ENCODE peak calls at places on chromosomes 1 and 21, in seven cellular contexts. Q is A549; D is CD8-positive, alpha-beta T cell; O is CD4-positive, alpha-beta T cell; X is neural progenitor cell; H is astrocyte of the cerebellum; E is RWPE2. C is an unnamed sample.

GRCh38 chr1:214983126-214983869 is 99.2 kb upstream of the KCNK2 start:
- DNase-seq in Q (no peak), D (no peak), O (no peak), X (no peak), H (peak; percentile 53), E (no peak), C (no peak)

GRCh38 chr1:31627301-31627929 is 9.9 kb downstream of the HCRTR1 start:
- DNase-seq in Q (no peak), D (no peak), O (no peak), X (no peak), H (no peak), E (no peak), C (no peak)

GRCh38 chr1:20601123-20601825 is 12.4 kb downstream of the CDA start:
- DNase-seq in Q (no peak), D (no peak), O (no peak), X (no peak), H (no peak), E (no peak), C (no peak)

GRCh38 chr1:198212126-198212525 is 55.3 kb downstream of the NEK7 start:
- DNase-seq in Q (no peak), D (no peak), O (no peak), X (no peak), H (no peak), E (no peak), C (no peak)

GRCh38 chr1:2602311-2602835 is 15.8 kb downstream of the PRXL2B start:
- DNase-seq in Q (no peak), D (no peak), O (no peak), X (no peak), H (no peak), E (no peak), C (no peak)

GRCh38 chr21:41612674-41613250 is 104.8 kb upstream of the TMPRSS2 start:
- DNase-seq in Q (peak; percentile 50), D (no peak), O (no peak), X (peak; percentile 84), H (peak; percentile 99), E (peak; percentile 85), C (peak; percentile 55)

GRCh38 chr1:100461222-100461621 is 76.7 kb upstream of the GPR88 start:
- DNase-seq in Q (no peak), D (no peak), O (no peak), X (peak; percentile 24), H (peak; percentile 29), E (no peak), C (no peak)

GRCh38 chr1:246608616-246609376 is 42.5 kb downstream of the CNST start:
- DNase-seq in Q (peak; percentile 34), D (no peak), O (no peak), X (peak; percentile 35), H (peak; percentile 52), E (peak; percentile 76), C (peak; percentile 42)

GRCh38 chr1:212234431-212235298 is 50.5 kb upstream of the PPP2R5A start:
- DNase-seq in Q (peak; percentile 81), D (no peak), O (no peak), X (no peak), H (peak; percentile 95), E (no peak), C (peak; percentile 47)

GRCh38 chr1:154157520-154158306 is 2.8 kb upstream of the NUP210L start:
- DNase-seq in Q (no peak), D (peak; percentile 41), O (peak; percentile 58), X (peak; percentile 7), H (no peak), E (no peak), C (peak; percentile 81)

GRCh38 chr1:224922404-224923164 is 6.9 kb upstream of the DNAH14 start:
- DNase-seq in Q (peak; percentile 57), D (no peak), O (no peak), X (peak; percentile 58), H (peak; percentile 28), E (no peak), C (peak; percentile 55)

GRCh38 chr1:30465096-30465495 is 258.3 kb downstream of the MATN1 start:
- DNase-seq in Q (no peak), D (no peak), O (no peak), X (no peak), H (no peak), E (no peak), C (no peak)

GRCh38 chr1:24932284-24932683 is 2.2 kb upstream of the RUNX3 start:
- DNase-seq in Q (peak; percentile 68), D (no peak), O (peak; percentile 71), X (peak; percentile 86), H (no peak), E (no peak), C (peak; percentile 88)

GRCh38 chr1:241675983-241676382 is 23.9 kb downstream of the WDR64 start:
- DNase-seq in Q (no peak), D (no peak), O (peak; percentile 1), X (no peak), H (no peak), E (no peak), C (no peak)

GRCh38 chr1:200493344-200493743 is 83.5 kb upstream of the ZNF281 start:
- DNase-seq in Q (no peak), D (no peak), O (no peak), X (no peak), H (no peak), E (no peak), C (no peak)

GRCh38 chr1:154998818-154999650 is 3.6 kb upstream of the ZBTB7B start:
- DNase-seq in Q (peak; percentile 82), D (peak; percentile 40), O (peak; percentile 65), X (peak; percentile 84), H (peak; percentile 33), E (peak; percentile 55), C (peak; percentile 81)

GRCh38 chr21:45377866-45378257 is 27.1 kb upstream of the COL18A1 start:
- DNase-seq in Q (no peak), D (no peak), O (no peak), X (no peak), H (no peak), E (no peak), C (no peak)

GRCh38 chr1:111417755-111418154 is 9.8 kb downstream of the OVGP1 start:
- DNase-seq in Q (no peak), D (no peak), O (no peak), X (no peak), H (no peak), E (no peak), C (no peak)

GRCh38 chr1:224340711-224341384 is 10.9 kb upstream of the NVL start:
- DNase-seq in Q (no peak), D (no peak), O (peak; percentile 23), X (peak; percentile 45), H (no peak), E (no peak), C (no peak)

GRCh38 chr1:16139473-16139962 is 16.4 kb downstream of the EPHA2 start:
- DNase-seq in Q (no peak), D (no peak), O (no peak), X (no peak), H (peak; percentile 89), E (no peak), C (no peak)

GRCh38 chr1:16141573-16142336 is 14.1 kb downstream of the EPHA2 start:
- DNase-seq in Q (no peak), D (no peak), O (no peak), X (peak; percentile 28), H (no peak), E (no peak), C (no peak)

GRCh38 chr1:16140068-16140596 is 15.7 kb downstream of the EPHA2 start:
- DNase-seq in Q (no peak), D (no peak), O (no peak), X (no peak), H (no peak), E (no peak), C (no peak)

GRCh38 chr1:16137890-16138467 is 17.9 kb downstream of the EPHA2 start:
- DNase-seq in Q (no peak), D (no peak), O (no peak), X (no peak), H (no peak), E (no peak), C (no peak)

GRCh38 chr1:16138772-16139221 is 17.1 kb downstream of the EPHA2 start:
- DNase-seq in Q (no peak), D (no peak), O (no peak), X (no peak), H (no peak), E (no peak), C (no peak)
- TF ChIP-seq CTCF in Q (no peak), D (no peak), O (no peak), X (no peak), H (no peak), E (no peak), C (no peak)

GRCh38 chr1:97814804-97815203 is 106.0 kb downstream of the DPYD start:
- DNase-seq in Q (no peak), D (no peak), O (no peak), X (no peak), H (no peak), E (no peak), C (no peak)

GRCh38 chr1:97824200-97824599 is 96.6 kb downstream of the DPYD start:
- DNase-seq in Q (no peak), D (no peak), O (no peak), X (no peak), H (no peak), E (no peak), C (no peak)

GRCh38 chr1:97824644-97825043 is 96.2 kb downstream of the DPYD start:
- DNase-seq in Q (no peak), D (no peak), O (no peak), X (no peak), H (no peak), E (no peak), C (no peak)

GRCh38 chr1:97816927-97817326 is 103.9 kb downstream of the DPYD start:
- DNase-seq in Q (no peak), D (no peak), O (no peak), X (no peak), H (no peak), E (no peak), C (no peak)

GRCh38 chr1:97820470-97821188 is 100.2 kb downstream of the DPYD start:
- DNase-seq in Q (no peak), D (no peak), O (no peak), X (peak; percentile 38), H (no peak), E (no peak), C (no peak)
- TF ChIP-seq CTCF in Q (peak; percentile 59), D (peak; percentile 29), O (no peak), X (peak; percentile 68), H (peak; percentile 46), E (peak; percentile 74), C (peak; percentile 28)

DNA sequence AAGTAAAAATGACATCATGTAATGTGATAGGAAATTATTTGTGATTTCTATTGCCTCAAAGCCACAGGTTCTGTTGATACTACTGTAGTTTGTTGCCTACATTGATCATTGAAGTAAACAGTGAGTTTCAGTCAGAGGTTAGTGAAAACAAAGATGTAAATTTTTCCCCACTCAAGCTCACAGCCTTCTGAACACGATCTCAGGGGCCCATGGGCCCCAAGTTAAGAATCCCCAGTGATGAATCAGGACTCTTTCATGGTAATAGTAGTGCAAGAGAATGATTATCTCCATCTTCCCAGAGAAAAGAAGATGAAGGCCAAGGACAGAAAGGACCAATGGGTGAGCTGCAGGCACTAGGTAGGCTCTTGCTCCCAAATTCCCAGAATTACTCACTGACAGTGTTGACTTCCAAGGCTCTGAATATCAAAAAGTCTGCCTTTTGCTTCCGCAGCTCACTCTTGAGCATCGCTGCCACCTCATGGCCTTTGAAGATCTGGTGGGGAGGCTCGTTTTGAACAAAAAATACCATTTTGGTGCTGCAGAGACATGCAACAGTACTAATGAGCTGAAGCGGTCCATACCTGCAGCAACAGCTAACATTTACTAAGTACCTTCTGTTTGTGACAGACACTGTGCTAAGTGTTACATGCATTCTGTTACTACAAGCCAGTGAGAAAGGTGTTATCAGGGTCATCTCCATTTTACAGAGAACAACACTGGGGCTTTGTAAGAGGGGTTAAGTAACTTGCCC is 113.3 kb downstream of the KIAA0319L start:
- DNase-seq in Q (no peak), D (no peak), O (no peak), X (peak; percentile 26), H (no peak), E (no peak), C (no peak)
- TF ChIP-seq CTCF in Q (no peak), D (no peak), O (no peak), X (peak; percentile 47), H (no peak), E (no peak), C (peak; percentile 22)

GRCh38 chr1:5093042-5093441 is 438.6 kb downstream of the AJAP1 start:
- DNase-seq in Q (no peak), D (no peak), O (no peak), X (no peak), H (no peak), E (no peak), C (no peak)
- TF ChIP-seq CTCF in Q (no peak), D (no peak), O (no peak), X (no peak), H (no peak), E (no peak), C (no peak)

C was measured in GM13977.